ENCODE peak calls at places on chromosomes 6 and 20, in six cellular contexts. L is H9, N is mesendoderm, S is H1, C is neuronal stem cell, O is IMR-90. E is an unnamed sample.

GRCh38 chr6:3825851-3826581 is 23.2 kb upstream of the FAM50B start:
- DNase-seq in N (peak), O (peak), C (no peak), S (no peak), L (no peak), E (peak)

GRCh38 chr6:88967891-88968290 is 4.5 kb upstream of the RNGTT start:
- DNase-seq in L (no peak), O (no peak), S (no peak), N (no peak), C (no peak), E (no peak)

GRCh38 chr6:111880181-111880944 is 7.1 kb upstream of the FYN start:
- DNase-seq in C (no peak), N (peak), L (no peak), O (peak), S (no peak), E (peak)

GRCh38 chr6:169798764-169799473 is 47.5 kb downstream of the ERMARD start:
- DNase-seq in O (no peak), N (no peak), C (no peak), L (no peak), S (no peak), E (no peak)

GRCh38 chr6:165940366-165940765 is 227.3 kb downstream of the TBXT start:
- DNase-seq in N (no peak), L (no peak), O (no peak), S (no peak), C (no peak), E (no peak)

GRCh38 chr6:23036401-23036983 is 467.1 kb downstream of the HDGFL1 start:
- DNase-seq in C (no peak), L (no peak), O (peak), S (no peak), N (no peak), E (no peak)

GRCh38 chr20:46078954-46079353 is 10.8 kb downstream of the NCOA5 start:
- DNase-seq in C (no peak), L (no peak), N (no peak), O (no peak), S (no peak), E (no peak)

GRCh38 chr20:3010985-3011723 is 32.3 kb upstream of the GNRH2 start:
- DNase-seq in L (no peak), N (no peak), S (no peak), O (peak), C (no peak), E (peak)

GRCh38 chr6:6008648-6009421 is 2.1 kb upstream of the NRN1 start:
- DNase-seq in L (peak), C (peak), S (no peak), O (no peak), N (peak), E (peak)

GRCh38 chr20:2932497-2932896 is 59.2 kb downstream of the PTPRA start:
- DNase-seq in C (no peak), S (no peak), N (no peak), O (no peak), L (no peak), E (no peak)

GRCh38 chr6:20640181-20640580 is 105.9 kb downstream of the CDKAL1 start:
- DNase-seq in S (no peak), L (no peak), C (no peak), O (no peak), N (no peak), E (no peak)

GRCh38 chr6:57257911-57258541 is 35.9 kb upstream of the RAB23 start:
- DNase-seq in L (no peak), O (peak), N (no peak), S (no peak), C (no peak), E (no peak)

DNA sequence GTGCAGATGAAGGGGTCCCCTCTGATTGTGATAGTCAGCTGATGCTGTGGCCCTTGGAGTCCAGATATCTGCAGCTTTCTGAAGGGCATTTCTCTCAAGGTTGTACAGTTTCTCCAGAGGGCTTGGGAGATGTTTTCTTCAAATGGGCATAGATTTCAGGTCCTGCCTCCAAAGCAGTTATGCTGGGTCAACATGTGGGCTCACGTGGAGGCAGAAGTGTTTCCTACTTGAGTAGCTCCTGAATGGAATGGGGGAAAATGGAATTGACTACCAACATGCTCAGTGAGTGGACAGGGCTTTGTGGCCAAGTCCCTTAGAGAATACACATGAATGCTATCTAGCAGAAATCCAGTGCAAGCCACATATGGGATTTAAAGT is 360.7 kb downstream of the SAMD5 start:
- DNase-seq in C (no peak), L (no peak), O (no peak), N (no peak), S (no peak), E (no peak)
- H2BK120ac ChIP-seq in C (no peak), L (no peak), O (no peak), N (no peak), S (no peak), E (no peak)

DNA sequence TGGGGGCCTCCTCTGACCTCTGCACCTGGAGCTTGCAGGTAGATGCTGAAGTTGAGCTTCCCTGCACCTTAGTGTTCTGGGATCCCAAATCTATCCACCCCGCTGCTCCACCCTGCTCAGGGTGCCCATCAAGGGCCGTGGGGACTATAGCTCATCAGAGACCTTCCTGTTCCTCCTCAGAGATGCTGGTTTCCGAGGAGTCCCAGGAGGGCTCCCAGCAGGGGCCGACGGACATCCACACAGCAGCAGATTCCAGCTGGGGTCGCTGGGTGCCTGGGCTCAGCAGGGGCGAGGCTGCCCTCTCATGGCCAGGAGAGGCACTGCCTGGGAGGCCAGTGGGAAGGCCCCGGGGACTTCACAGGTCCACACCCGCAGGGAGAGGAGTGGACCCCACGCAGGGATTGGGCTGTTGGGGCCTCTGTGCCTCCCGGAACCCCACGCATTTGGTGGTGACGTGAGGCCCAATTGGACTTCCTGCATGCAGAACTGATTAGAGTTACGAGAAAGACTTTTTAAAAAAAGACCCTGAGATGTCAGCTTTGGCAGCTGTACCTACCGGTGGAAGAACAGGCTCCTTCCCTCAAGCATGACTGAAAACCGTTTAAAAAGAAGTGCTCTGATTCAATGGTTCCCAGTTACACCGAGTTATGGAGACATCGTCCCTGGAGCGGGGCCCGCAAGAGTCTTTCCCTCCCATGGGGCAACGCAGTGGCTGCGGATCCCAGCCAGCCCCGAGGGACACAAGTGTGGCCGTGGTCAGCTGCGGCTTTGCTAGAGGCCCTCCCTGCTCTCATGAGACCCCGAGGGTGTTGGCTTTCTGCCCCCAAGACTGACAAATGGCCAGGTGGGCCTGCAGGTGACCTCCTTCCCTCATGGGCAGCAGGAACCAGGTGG is 25.3 kb upstream of the SLCO4A1 start:
- DNase-seq in C (peak), L (peak), S (no peak), N (peak), O (peak), E (peak)
- H2AK5ac ChIP-seq in C (peak), L (no peak), S (no peak), N (no peak), O (no peak), E (peak)

GRCh38 chr20:43949248-43949647 is 34.6 kb downstream of the TOX2 start:
- DNase-seq in S (no peak), O (no peak), L (no peak), C (no peak), N (no peak), E (no peak)
- H2BK120ac ChIP-seq in S (no peak), O (no peak), L (no peak), C (no peak), N (no peak), E (no peak)

GRCh38 chr6:25968769-25969168 is 6.2 kb downstream of the TRIM38 start:
- DNase-seq in S (no peak), O (peak), L (no peak), N (no peak), C (no peak), E (no peak)

GRCh38 chr6:25971187-25971811 is 8.7 kb downstream of the TRIM38 start:
- DNase-seq in C (no peak), S (no peak), N (peak), O (peak), L (no peak), E (no peak)

GRCh38 chr6:25973923-25974555 is 11.4 kb downstream of the TRIM38 start:
- DNase-seq in L (no peak), N (peak), S (no peak), C (no peak), O (no peak), E (no peak)

GRCh38 chr6:25972902-25973301 is 10.3 kb downstream of the TRIM38 start:
- DNase-seq in O (no peak), S (no peak), C (no peak), N (no peak), L (no peak), E (peak)

GRCh38 chr6:25972128-25972527 is 9.5 kb downstream of the TRIM38 start:
- DNase-seq in L (no peak), S (no peak), C (no peak), O (no peak), N (no peak), E (no peak)
- H2AK5ac ChIP-seq in L (no peak), S (no peak), C (no peak), O (peak), N (no peak), E (no peak)

GRCh38 chr6:110538416-110539060 is 62.1 kb upstream of the SLC22A16 start:
- DNase-seq in O (peak), L (no peak), N (peak), S (no peak), C (no peak), E (no peak)

GRCh38 chr6:110537208-110538123 is 61.1 kb upstream of the SLC22A16 start:
- DNase-seq in O (peak), S (no peak), N (peak), C (no peak), L (no peak), E (peak)

GRCh38 chr6:110530671-110531070 is 54.3 kb upstream of the SLC22A16 start:
- DNase-seq in S (no peak), O (peak), L (no peak), N (no peak), C (no peak), E (no peak)

GRCh38 chr6:110532401-110532800 is 56.0 kb upstream of the SLC22A16 start:
- DNase-seq in N (no peak), O (no peak), L (no peak), C (no peak), S (no peak), E (no peak)

GRCh38 chr6:110534731-110535164 is 58.3 kb upstream of the SLC22A16 start:
- DNase-seq in S (no peak), O (peak), L (no peak), C (no peak), N (no peak), E (peak)
- H2BK120ac ChIP-seq in S (no peak), O (peak), L (no peak), C (no peak), N (no peak), E (no peak)

GRCh38 chr6:7471171-7471570 is 70.3 kb upstream of the DSP start:
- DNase-seq in C (no peak), S (no peak), L (no peak), N (no peak), O (no peak), E (no peak)

GRCh38 chr6:7467007-7467897 is 74.2 kb upstream of the DSP start:
- DNase-seq in O (peak), S (no peak), L (no peak), N (peak), C (no peak), E (peak)

GRCh38 chr6:7463785-7464184 is 74.2 kb downstream of the RIOK1 start:
- DNase-seq in L (peak), N (peak), C (peak), O (peak), S (no peak), E (peak)

GRCh38 chr6:7469696-7470095 is 71.8 kb upstream of the DSP start:
- DNase-seq in S (no peak), C (no peak), N (no peak), O (peak), L (no peak), E (no peak)

GRCh38 chr6:7468382-7469081 is 72.9 kb upstream of the DSP start:
- DNase-seq in N (peak), O (peak), S (no peak), C (no peak), L (no peak), E (peak)
- H2AK5ac ChIP-seq in N (no peak), O (no peak), S (no peak), C (no peak), L (no peak), E (no peak)

DNA sequence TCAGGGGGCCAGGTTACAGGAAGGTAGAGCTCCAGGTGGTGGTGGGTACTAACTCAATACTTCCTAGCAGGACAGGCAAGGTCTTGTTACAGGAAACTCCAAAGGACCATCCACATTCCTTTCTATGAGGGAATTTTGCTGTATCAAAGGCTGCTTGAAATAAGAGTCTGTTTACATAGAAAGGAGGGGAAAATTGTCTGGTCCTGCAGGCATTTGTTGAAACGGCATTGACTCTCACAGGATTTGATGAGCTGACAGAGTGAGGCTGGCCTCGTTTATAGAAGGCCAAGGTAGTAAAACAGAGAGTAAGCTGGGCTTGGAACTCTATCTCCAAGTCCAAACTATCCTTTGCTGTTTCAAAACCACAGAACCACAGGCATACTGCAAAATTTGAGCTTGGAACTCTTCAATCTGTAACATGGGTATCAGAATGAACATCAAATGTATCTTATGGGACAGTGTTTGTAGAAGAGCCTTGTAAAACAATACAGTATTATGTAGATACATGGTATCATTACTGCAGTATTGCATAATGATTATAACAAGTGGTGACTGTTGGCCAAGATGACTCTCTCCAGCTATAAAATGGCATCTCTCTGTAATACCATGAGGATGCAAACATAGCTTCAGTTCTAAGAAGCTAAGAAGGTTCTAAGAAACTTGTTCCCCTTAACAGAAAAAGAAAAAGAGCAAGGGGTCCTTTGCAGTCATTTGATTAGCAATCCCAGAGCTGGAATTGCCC is 61.5 kb downstream of the TRAM2 start:
- DNase-seq in N (peak), S (no peak), O (peak), C (no peak), L (no peak), E (no peak)
- H2BK120ac ChIP-seq in N (no peak), S (no peak), O (peak), C (no peak), L (no peak), E (no peak)

GRCh38 chr6:97401533-97401932 is 118.5 kb upstream of the MMS22L start:
- DNase-seq in L (no peak), O (peak), S (no peak), C (no peak), N (peak), E (no peak)

GRCh38 chr6:97412511-97412910 is 129.5 kb upstream of the MMS22L start:
- DNase-seq in O (no peak), N (no peak), C (no peak), L (no peak), S (no peak), E (no peak)

GRCh38 chr6:97405818-97406409 is 122.9 kb upstream of the MMS22L start:
- DNase-seq in L (no peak), O (no peak), S (no peak), C (no peak), N (peak), E (no peak)

GRCh38 chr6:97411610-97412009 is 128.6 kb upstream of the MMS22L start:
- DNase-seq in S (no peak), O (no peak), C (no peak), L (no peak), N (no peak), E (no peak)

DNA sequence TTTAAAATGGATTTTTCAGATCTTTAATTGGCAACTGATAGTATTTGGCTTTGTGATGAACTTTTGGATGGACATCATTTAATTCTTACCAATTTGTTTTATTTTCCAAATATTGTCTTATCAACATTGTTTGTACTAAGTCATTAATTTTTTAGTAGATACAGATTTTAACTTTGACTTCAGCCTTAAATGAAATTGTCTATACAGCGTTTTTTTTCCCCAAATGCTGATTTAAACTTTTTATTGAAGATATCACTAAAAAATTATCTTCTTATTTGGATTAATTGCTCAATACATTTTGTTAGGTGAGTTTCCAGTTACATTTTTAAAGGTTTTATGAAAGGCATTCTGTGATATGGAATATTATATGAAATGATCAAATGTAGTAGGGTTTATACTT is 123.6 kb upstream of the MMS22L start:
- DNase-seq in L (no peak), S (no peak), N (no peak), C (no peak), O (no peak), E (no peak)
- H2AK5ac ChIP-seq in L (no peak), S (no peak), N (no peak), C (no peak), O (no peak), E (no peak)

GRCh38 chr6:143060354-143060805 is 309 bp upstream of the AIG1 start:
- DNase-seq in O (peak), S (peak), L (peak), C (peak), N (peak), E (peak)
- H2BK120ac ChIP-seq in O (peak), S (no peak), L (no peak), C (no peak), N (no peak), E (peak)

E was measured in trophoblast cell.